ENCODE peak calls at places on chromosomes 7 and 10, in five cellular contexts. E, N, B, I and T are unnamed samples.

GRCh38 chr10:3150961-3151360 is 21.6 kb downstream of the PITRM1 start:
- DNase-seq in I (no peak), B (no peak), N (no peak), E (no peak), T (no peak)

GRCh38 chr7:95817846-95818245 is 45.5 kb downstream of the DYNC1I1 start:
- DNase-seq in I (no peak), E (no peak), B (no peak), N (no peak), T (no peak)

GRCh38 chr7:138752568-138753518 is 45.0 kb upstream of the TMEM213 start:
- DNase-seq in N (no peak), B (no peak), I (peak), E (no peak), T (no peak)

GRCh38 chr7:7996568-7996967 is 28.0 kb downstream of the GLCCI1 start:
- DNase-seq in B (no peak), N (no peak), I (no peak), E (peak), T (no peak)

GRCh38 chr7:32592721-32593120 is 97.4 kb downstream of the AVL9 start:
- DNase-seq in I (no peak), N (no peak), B (no peak), E (no peak), T (no peak)

GRCh38 chr10:119283818-119284217 is 76.4 kb downstream of the GRK5 start:
- DNase-seq in I (no peak), N (no peak), E (no peak), B (no peak), T (no peak)

GRCh38 chr10:79932841-79933379 is 16.0 kb downstream of the SFTPD start:
- DNase-seq in N (no peak), B (no peak), E (no peak), I (no peak), T (no peak)

GRCh38 chr7:40324889-40325288 is 190.1 kb downstream of the SUGCT start:
- DNase-seq in I (no peak), E (no peak), B (no peak), N (no peak), T (no peak)

GRCh38 chr10:113958631-113959382 is 84.9 kb upstream of the ADRB1 start:
- DNase-seq in B (no peak), E (peak), N (no peak), I (no peak), T (no peak)

GRCh38 chr7:155815332-155816191 is 3.3 kb upstream of the SHH start:
- DNase-seq in E (peak), I (peak), B (peak), N (no peak), T (no peak)

GRCh38 chr10:130146042-130146441 is 9.9 kb downstream of the GLRX3 start:
- DNase-seq in B (no peak), N (no peak), E (no peak), I (no peak), T (no peak)

GRCh38 chr7:43872401-43873165 is 3.3 kb upstream of the MRPS24 start:
- DNase-seq in B (peak), E (peak), I (no peak), N (peak), T (no peak)

GRCh38 chr10:32402499-32402898 is 43.4 kb upstream of the CCDC7 start:
- DNase-seq in N (no peak), B (no peak), I (no peak), E (no peak), T (no peak)

GRCh38 chr10:51269816-51270215 is 195.5 kb downstream of the PRKG1 start:
- DNase-seq in B (no peak), I (no peak), N (no peak), E (peak), T (no peak)

GRCh38 chr10:60495357-60495756 is 105.7 kb upstream of the ANK3 start:
- DNase-seq in E (no peak), N (no peak), I (no peak), B (peak), T (no peak)

GRCh38 chr7:114269714-114270113 is 144.9 kb upstream of the FOXP2 start:
- DNase-seq in I (no peak), N (no peak), E (no peak), B (no peak), T (no peak)

GRCh38 chr7:132488634-132489302 is 87.5 kb downstream of the PLXNA4 start:
- DNase-seq in B (no peak), I (no peak), E (no peak), N (no peak), T (no peak)

GRCh38 chr10:129971381-129972144 is 7.5 kb upstream of the EBF3 start:
- DNase-seq in I (peak), B (peak), N (no peak), E (peak), T (no peak)

GRCh38 chr10:89793649-89794254 is 92.4 kb downstream of the KIF20B start:
- DNase-seq in N (no peak), E (peak), B (peak), I (no peak), T (peak)

GRCh38 chr7:44132039-44132438 is 8.7 kb upstream of the POLD2 start:
- DNase-seq in I (no peak), B (no peak), E (peak), N (no peak), T (no peak)

GRCh38 chr10:30170146-30170545 is 110.8 kb upstream of the JCAD start:
- DNase-seq in N (no peak), B (no peak), E (no peak), I (no peak), T (no peak)

GRCh38 chr10:78115135-78115853 is 81.6 kb downstream of the RPS24 start:
- DNase-seq in B (no peak), N (no peak), I (no peak), E (no peak), T (no peak)

GRCh38 chr10:122373713-122374112 is 795 bp upstream of the PLEKHA1 start:
- DNase-seq in B (no peak), E (peak), I (no peak), N (no peak), T (no peak)

GRCh38 chr7:101450064-101450463 is 87.4 kb downstream of the COL26A1 start:
- DNase-seq in N (no peak), E (no peak), I (no peak), B (no peak), T (no peak)

GRCh38 chr7:2567663-2568238 is 9.0 kb downstream of the IQCE start:
- DNase-seq in B (peak), N (no peak), I (no peak), E (peak), T (no peak)

GRCh38 chr7:106781828-106782544 is 83.1 kb upstream of the PIK3CG start:
- DNase-seq in E (no peak), N (no peak), B (no peak), I (no peak), T (no peak)

GRCh38 chr7:92244803-92245486 is 769 bp downstream of the KRIT1 start:
- DNase-seq in B (no peak), I (no peak), N (no peak), E (no peak), T (no peak)

GRCh38 chr10:31359979-31360378 is 41.0 kb downstream of the ZEB1 start:
- DNase-seq in E (no peak), I (no peak), B (no peak), N (no peak), T (no peak)

GRCh38 chr7:156616269-156617202 is 24.0 kb upstream of the RNF32 start:
- DNase-seq in N (no peak), B (peak), E (no peak), I (no peak), T (no peak)

GRCh38 chr10:77249901-77250459 is 387.6 kb downstream of the KCNMA1 start:
- DNase-seq in B (no peak), N (no peak), E (no peak), I (no peak), T (no peak)

GRCh38 chr10:91410638-91411367 is 659 bp downstream of the HECTD2 start:
- DNase-seq in E (peak), B (no peak), I (peak), N (no peak), T (no peak)

GRCh38 chr10:93079663-93080349 is 6.1 kb downstream of the CYP26A1 start:
- DNase-seq in B (no peak), E (no peak), I (no peak), N (no peak), T (no peak)

GRCh38 chr7:83681200-83681599 is 32.3 kb upstream of the SEMA3E start:
- DNase-seq in B (no peak), N (no peak), I (no peak), E (no peak), T (no peak)

GRCh38 chr10:35435824-35436223 is 99.5 kb downstream of the CCNY start:
- DNase-seq in E (no peak), N (no peak), I (no peak), B (no peak), T (no peak)

GRCh38 chr10:100600218-100600617 is 64.5 kb downstream of the HIF1AN start:
- DNase-seq in B (no peak), E (no peak), N (no peak), I (no peak), T (no peak)